ENCODE peak calls at places on chromosomes 2 and 18, in six cellular contexts. D is endothelial cell of umbilical vein, T is WTC11, U is H1, H is K562, V is HepG2. G is an unnamed sample.

GRCh38 chr2:6067806-6068205 is 375.6 kb downstream of the SOX11 start:
- DNase-seq in D (no peak), U (no peak), V (no peak), T (no peak), H (no peak), G (no peak)

GRCh38 chr2:128501022-128501690 is 182.5 kb upstream of the HS6ST1 start:
- DNase-seq in T (no peak), U (no peak), V (no peak), H (no peak), D (no peak), G (no peak)

GRCh38 chr18:33673689-33674088 is 95.7 kb downstream of the ASXL3 start:
- DNase-seq in D (peak; percentile 30), T (no peak), V (no peak), U (no peak), H (no peak), G (no peak)

GRCh38 chr2:3730646-3731045 is 27.3 kb downstream of the DCDC2C start:
- DNase-seq in U (no peak), D (no peak), T (no peak), H (no peak), V (no peak), G (no peak)

GRCh38 chr2:64338910-64339500 is 115.0 kb upstream of the LGALSL start:
- DNase-seq in U (no peak), D (no peak), T (no peak), V (no peak), H (no peak), G (no peak)

GRCh38 chr2:168350380-168350779 is 103.0 kb upstream of the STK39 start:
- DNase-seq in H (no peak), D (peak; percentile 33), V (no peak), T (no peak), U (no peak), G (no peak)

GRCh38 chr2:15907461-15908324 is 32.7 kb upstream of the MYCN start:
- DNase-seq in V (no peak), D (no peak), H (no peak), T (no peak), U (no peak), G (no peak)

GRCh38 chr2:241102239-241102803 is at the start of gene MTERF4:
- DNase-seq in U (peak; percentile 41), H (peak; percentile 83), D (peak; percentile 78), V (peak; percentile 86), T (peak; percentile 89), G (peak; percentile 89)

DNA sequence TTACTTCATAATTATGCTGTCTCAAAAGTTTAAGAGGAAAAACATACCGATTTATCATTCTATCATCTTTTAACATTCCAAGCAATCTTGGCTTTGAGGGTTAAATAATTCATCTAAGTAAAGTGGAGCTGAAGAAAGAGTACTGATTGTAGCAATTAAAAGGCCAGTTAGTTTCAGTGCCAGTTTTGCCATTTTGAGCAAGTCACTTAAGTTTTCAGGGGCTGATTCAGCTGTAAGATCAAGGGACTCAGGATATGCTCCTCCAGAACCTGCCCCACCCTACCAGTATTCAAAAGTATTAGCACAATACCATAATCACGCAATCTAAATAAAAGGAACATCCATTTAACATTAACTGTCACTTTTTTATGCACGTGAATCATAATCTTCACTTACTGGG is 1.9 kb downstream of the SS18 start:
- DNase-seq in D (peak; percentile 40), H (no peak), U (no peak), T (no peak), V (no peak), G (no peak)
- TF ChIP-seq JUN in D (no peak), H (no peak), U (no peak), T (no peak), V (no peak), G (no peak)

DNA sequence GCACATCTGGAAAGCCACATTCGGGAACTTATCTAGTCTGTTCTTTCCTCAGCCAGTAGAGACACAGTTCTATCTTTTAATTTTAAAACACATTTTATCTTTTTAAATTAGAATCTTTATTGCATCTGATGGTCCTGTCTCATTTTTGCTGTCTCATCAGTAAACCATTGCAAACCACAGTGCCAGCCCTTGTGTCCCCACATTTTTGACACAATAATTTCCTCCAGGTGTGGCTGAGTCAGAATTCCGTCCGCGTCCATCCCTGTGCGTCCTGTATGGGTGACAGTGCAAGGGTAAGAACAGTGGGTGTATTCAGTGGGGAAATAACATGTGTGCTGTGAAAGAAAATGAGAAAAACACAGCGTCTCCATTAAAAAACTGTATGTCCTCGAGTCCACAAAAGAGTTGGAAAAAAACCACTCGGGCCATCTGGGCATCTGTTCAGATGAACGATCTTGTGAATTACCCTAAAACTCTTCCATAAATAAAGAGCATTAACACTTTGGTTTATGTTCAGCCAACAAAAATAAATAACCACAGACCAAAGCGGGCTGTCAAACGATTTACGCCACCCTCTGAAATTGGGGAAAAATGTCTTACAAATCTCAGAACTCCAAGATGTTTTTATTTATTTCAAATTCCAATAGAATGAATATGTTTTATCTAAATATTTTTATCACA is 137.3 kb downstream of the ZNF516 start:
- DNase-seq in H (no peak), U (no peak), T (no peak), D (no peak), V (no peak), G (no peak)
- TF ChIP-seq JUN in H (no peak), U (no peak), T (no peak), D (no peak), V (no peak), G (no peak)

DNA sequence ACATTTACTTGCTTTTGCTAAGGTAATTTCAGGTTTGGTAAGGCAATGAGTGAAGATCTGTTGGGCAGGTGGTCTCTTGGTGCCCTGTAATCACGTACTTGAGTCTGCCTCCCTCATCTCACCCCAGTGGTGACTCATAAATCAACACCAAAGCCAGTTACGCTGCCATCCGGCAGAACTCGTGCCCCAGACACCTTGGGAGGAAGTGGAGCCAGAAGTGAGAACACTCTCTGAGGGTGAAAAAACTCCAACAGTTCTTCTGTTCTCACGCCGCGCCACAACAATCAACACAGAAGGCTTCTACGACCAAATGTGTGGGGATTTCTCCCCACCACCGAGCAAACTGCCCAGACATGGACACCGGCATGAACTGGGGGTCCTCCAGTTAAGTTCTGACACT is 206.2 kb downstream of the ARL4C start:
- DNase-seq in U (no peak), D (peak; percentile 20), V (no peak), H (no peak), T (no peak), G (no peak)
- TF ChIP-seq JUN in U (no peak), D (peak; percentile 29), V (no peak), H (no peak), T (no peak), G (no peak)

DNA sequence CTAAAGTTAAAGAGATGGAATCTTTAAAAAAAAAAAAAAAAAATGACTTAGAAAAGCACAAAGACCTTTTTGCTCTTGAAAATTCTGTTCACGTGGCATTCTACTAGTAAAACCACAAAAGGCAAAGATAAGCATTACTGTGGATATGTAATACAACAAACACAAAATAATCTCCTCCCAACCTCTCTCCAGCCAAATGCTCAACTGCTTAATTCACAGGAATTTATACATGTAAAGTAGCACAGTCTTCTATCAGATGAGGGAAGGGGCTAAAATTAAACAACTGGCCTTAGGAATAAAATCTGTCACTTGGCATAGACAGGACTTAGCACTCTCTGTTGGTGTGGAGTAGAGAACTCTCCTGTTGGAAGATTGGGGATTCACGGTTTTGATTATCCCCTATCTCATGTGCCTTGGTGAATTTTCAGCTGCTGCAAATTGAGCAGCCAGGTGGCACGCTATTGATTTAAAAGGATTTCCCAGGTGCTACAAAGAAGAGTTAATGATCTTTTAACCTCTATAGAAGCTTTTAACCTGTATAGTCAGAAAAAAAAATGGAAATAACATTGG is 57.4 kb downstream of the ATIC start:
- DNase-seq in D (no peak), U (no peak), V (no peak), H (no peak), T (no peak), G (no peak)
- TF ChIP-seq JUN in D (no peak), U (no peak), V (no peak), H (no peak), T (no peak), G (no peak)

DNA sequence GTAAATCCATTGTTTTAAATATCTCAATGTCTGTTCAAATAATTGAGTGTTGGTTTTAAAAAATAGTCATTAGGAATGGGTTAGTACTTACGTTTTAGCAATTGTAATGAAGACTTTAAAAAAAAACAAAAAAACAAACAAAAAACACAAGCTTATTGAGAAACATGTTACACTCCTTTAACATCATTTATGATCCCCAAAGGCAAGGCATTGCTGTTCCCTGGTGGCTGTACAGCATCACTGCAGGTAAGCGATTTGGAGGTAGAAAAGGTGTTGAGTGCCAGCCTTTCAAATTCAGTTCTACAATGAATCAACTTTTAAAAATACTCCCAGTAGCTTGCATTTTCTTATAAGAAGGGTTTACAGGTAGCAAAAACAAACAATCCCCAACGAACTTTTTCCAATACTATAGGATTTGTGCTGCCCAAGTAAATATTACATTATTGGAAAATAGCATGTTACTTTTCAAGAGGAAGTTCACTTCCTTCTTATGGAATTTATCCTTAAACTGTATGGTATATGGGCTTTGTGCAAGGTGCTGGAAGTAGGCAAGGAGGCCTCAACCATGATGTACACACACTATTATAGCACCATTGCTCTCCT is 27.5 kb downstream of the CNRIP1 start:
- DNase-seq in H (peak; percentile 49), T (no peak), D (peak; percentile 11), V (peak; percentile 45), U (no peak), G (peak; percentile 34)
- TF ChIP-seq JUN in H (no peak), T (no peak), D (no peak), V (no peak), U (no peak), G (no peak)

GRCh38 chr2:42868096-42868495 is 75.7 kb upstream of the HAAO start:
- DNase-seq in D (no peak), H (no peak), U (no peak), T (no peak), V (no peak), G (no peak)
- TF ChIP-seq JUN in D (no peak), H (no peak), U (no peak), T (no peak), V (no peak), G (no peak)